ENCODE peak calls at places on chromosomes 7 and 10, in five cellular contexts. One of them, this sample, is unnamed.

GRCh38 chr7:105454058-105454739 is 65.5 kb upstream of the SRPK2 start:
- DNase-seq in DMS153: no peak
- DNase-seq in non-pigmented ciliary epithelial cell: peak
- DNase-seq in LoVo: no peak
- DNase-seq in endothelial cell: no peak
- DNase-seq in this sample: no peak

GRCh38 chr10:27481486-27481885 is 22.6 kb upstream of the RAB18 start:
- DNase-seq in non-pigmented ciliary epithelial cell: no peak
- DNase-seq in endothelial cell: no peak
- DNase-seq in LoVo: no peak
- DNase-seq in DMS153: no peak
- DNase-seq in this sample: no peak

GRCh38 chr7:155377071-155377836 is 79.6 kb downstream of the INSIG1 start:
- DNase-seq in endothelial cell: peak
- DNase-seq in non-pigmented ciliary epithelial cell: no peak
- DNase-seq in DMS153: no peak
- DNase-seq in LoVo: peak
- DNase-seq in this sample: no peak

GRCh38 chr10:6956562-6956961 is 376.5 kb upstream of the PRKCQ start:
- DNase-seq in LoVo: no peak
- DNase-seq in DMS153: no peak
- DNase-seq in endothelial cell: no peak
- DNase-seq in non-pigmented ciliary epithelial cell: no peak
- DNase-seq in this sample: no peak

GRCh38 chr7:133650067-133650466 is 397.2 kb downstream of the EXOC4 start:
- DNase-seq in DMS153: no peak
- DNase-seq in non-pigmented ciliary epithelial cell: peak
- DNase-seq in LoVo: no peak
- DNase-seq in endothelial cell: no peak
- DNase-seq in this sample: no peak

GRCh38 chr10:95193856-95194431 is at the start of gene ACSM6:
- DNase-seq in endothelial cell: no peak
- DNase-seq in non-pigmented ciliary epithelial cell: no peak
- DNase-seq in LoVo: no peak
- DNase-seq in DMS153: no peak
- DNase-seq in this sample: no peak

GRCh38 chr10:132335189-132336063 is 3.4 kb downstream of the LRRC27 start:
- DNase-seq in DMS153: peak
- DNase-seq in endothelial cell: no peak
- DNase-seq in non-pigmented ciliary epithelial cell: no peak
- DNase-seq in LoVo: no peak
- DNase-seq in this sample: no peak

GRCh38 chr10:55146032-55146431 is 345.0 kb upstream of the PCDH15 start:
- DNase-seq in non-pigmented ciliary epithelial cell: peak
- DNase-seq in endothelial cell: no peak
- DNase-seq in DMS153: no peak
- DNase-seq in LoVo: no peak
- DNase-seq in this sample: no peak

GRCh38 chr10:71708301-71708703 is 11.3 kb downstream of the C10orf105 start:
- DNase-seq in endothelial cell: peak
- DNase-seq in DMS153: no peak
- DNase-seq in LoVo: peak
- DNase-seq in non-pigmented ciliary epithelial cell: no peak
- DNase-seq in this sample: no peak